ENCODE peak calls at places on chromosome 7, in five cellular contexts. D, B, Z, E and Q are unnamed samples.

GRCh38 chr7:25823571-25823970 is 328.4 kb upstream of the NFE2L3 start:
- DNase-seq in D (no peak), B (no peak), Z (no peak), E (no peak), Q (peak; percentile 75)

GRCh38 chr7:95046494-95047240 is 139.3 kb downstream of the PPP1R9A start:
- DNase-seq in D (no peak), B (no peak), Z (peak; percentile 61), E (no peak), Q (no peak)

GRCh38 chr7:106155027-106155426 is 42.9 kb upstream of the SYPL1 start:
- DNase-seq in D (no peak), B (no peak), Z (no peak), E (no peak), Q (no peak)

GRCh38 chr7:95102662-95103061 is 195.3 kb downstream of the PPP1R9A start:
- DNase-seq in D (no peak), B (peak; percentile 87), Z (no peak), E (no peak), Q (no peak)

GRCh38 chr7:91266067-91266930 is 2.1 kb downstream of the FZD1 start:
- DNase-seq in D (no peak), B (no peak), Z (peak; percentile 50), E (peak; percentile 32), Q (no peak)

GRCh38 chr7:132646064-132646463 is 69.8 kb upstream of the PLXNA4 start:
- DNase-seq in D (no peak), B (no peak), Z (no peak), E (no peak), Q (no peak)

GRCh38 chr7:51233375-51233774 is 83.2 kb downstream of the COBL start:
- DNase-seq in D (no peak), B (no peak), Z (peak; percentile 53), E (no peak), Q (no peak)

GRCh38 chr7:105782391-105783063 is 93.9 kb downstream of the ATXN7L1 start:
- DNase-seq in D (no peak), B (peak; percentile 96), Z (no peak), E (no peak), Q (no peak)

GRCh38 chr7:105219771-105220160 is 169.0 kb downstream of the SRPK2 start:
- DNase-seq in D (no peak), B (peak; percentile 93), Z (no peak), E (no peak), Q (no peak)

GRCh38 chr7:90771281-90771680 is 175.2 kb downstream of the CDK14 start:
- DNase-seq in D (no peak), B (no peak), Z (no peak), E (no peak), Q (no peak)

GRCh38 chr7:16421333-16422099 is at the start of gene CRPPA:
- DNase-seq in D (no peak), B (no peak), Z (peak; percentile 68), E (peak; percentile 55), Q (no peak)

GRCh38 chr7:87152897-87153641 is 816 bp downstream of the DMTF1 start:
- DNase-seq in D (no peak), B (peak; percentile 11), Z (peak; percentile 49), E (peak; percentile 53), Q (peak; percentile 39)

GRCh38 chr7:981793-982510 is 1.0 kb upstream of the CYP2W1 start:
- DNase-seq in D (no peak), B (no peak), Z (no peak), E (no peak), Q (no peak)

GRCh38 chr7:123460616-123461015 is 73.8 kb downstream of the IQUB start:
- DNase-seq in D (no peak), B (peak; percentile 46), Z (no peak), E (peak; percentile 38), Q (no peak)

GRCh38 chr7:76292206-76292573 is 10.3 kb upstream of the HSPB1 start:
- DNase-seq in D (no peak), B (no peak), Z (no peak), E (no peak), Q (no peak)

GRCh38 chr7:22647451-22648257 is 79.3 kb upstream of the IL6 start:
- DNase-seq in D (no peak), B (peak; percentile 53), Z (no peak), E (no peak), Q (no peak)

GRCh38 chr7:44473295-44473694 is 17.2 kb downstream of the NUDCD3 start:
- DNase-seq in D (no peak), B (peak; percentile 74), Z (no peak), E (peak; percentile 44), Q (no peak)

GRCh38 chr7:47783456-47784240 is 164.6 kb downstream of the PKD1L1 start:
- DNase-seq in D (peak; percentile 77), B (peak; percentile 93), Z (no peak), E (peak; percentile 71), Q (no peak)

GRCh38 chr7:128027485-128027980 is 3.7 kb downstream of the LRRC4 start:
- DNase-seq in D (no peak), B (peak; percentile 55), Z (peak; percentile 82), E (peak; percentile 64), Q (no peak)

GRCh38 chr7:38187794-38188472 is 9.9 kb downstream of the STARD3NL start:
- DNase-seq in D (no peak), B (no peak), Z (peak; percentile 11), E (no peak), Q (peak; percentile 5)

GRCh38 chr7:105612806-105613205 is 31.5 kb upstream of the EFCAB10 start:
- DNase-seq in D (no peak), B (no peak), Z (no peak), E (no peak), Q (no peak)

GRCh38 chr7:82481499-82482097 is 38.0 kb upstream of the CACNA2D1 start:
- DNase-seq in D (peak; percentile 12), B (peak; percentile 43), Z (peak; percentile 3), E (peak; percentile 9), Q (peak; percentile 13)

GRCh38 chr7:76394962-76395361 is 14.5 kb downstream of the SSC4D start:
- DNase-seq in D (no peak), B (no peak), Z (no peak), E (no peak), Q (no peak)

GRCh38 chr7:144730224-144730623 is 105.6 kb downstream of the TPK1 start:
- DNase-seq in D (no peak), B (no peak), Z (no peak), E (no peak), Q (no peak)

GRCh38 chr7:112112822-112113255 is 93.4 kb downstream of the DOCK4 start:
- DNase-seq in D (no peak), B (no peak), Z (no peak), E (no peak), Q (no peak)

GRCh38 chr7:130145424-130146106 is 59.6 kb downstream of the TMEM209 start:
- DNase-seq in D (no peak), B (no peak), Z (no peak), E (no peak), Q (peak; percentile 11)

GRCh38 chr7:143316492-143316891 is 581 bp downstream of the CLCN1 start:
- DNase-seq in D (no peak), B (no peak), Z (no peak), E (no peak), Q (no peak)

GRCh38 chr7:33799766-33800165 is 105.6 kb upstream of the BMPER start:
- DNase-seq in D (no peak), B (no peak), Z (no peak), E (no peak), Q (no peak)

GRCh38 chr7:101216001-101216859 is 1.2 kb downstream of the PLOD3 start:
- DNase-seq in D (no peak), B (peak; percentile 11), Z (no peak), E (no peak), Q (no peak)

GRCh38 chr7:142638581-142638980 is 110.7 kb upstream of the PRSS1 start:
- DNase-seq in D (no peak), B (no peak), Z (no peak), E (no peak), Q (no peak)

GRCh38 chr7:151398446-151399304 is 11.2 kb downstream of the WDR86 start:
- DNase-seq in D (no peak), B (no peak), Z (no peak), E (no peak), Q (no peak)

GRCh38 chr7:51316666-51317581 is at the start of gene COBL:
- DNase-seq in D (no peak), B (peak; percentile 29), Z (peak; percentile 72), E (peak; percentile 86), Q (no peak)

GRCh38 chr7:115056019-115056418 is 134.1 kb downstream of the MDFIC start:
- DNase-seq in D (no peak), B (no peak), Z (no peak), E (no peak), Q (no peak)

GRCh38 chr7:92527300-92528187 is 776 bp downstream of the PEX1 start:
- DNase-seq in D (peak; percentile 37), B (peak; percentile 66), Z (peak; percentile 80), E (peak; percentile 70), Q (peak; percentile 83)

GRCh38 chr7:116353614-116354013 is 143.3 kb downstream of the TES start:
- DNase-seq in D (no peak), B (no peak), Z (no peak), E (peak; percentile 52), Q (no peak)
- TF ChIP-seq EZH2phosphoT487 in D (no peak), B (no peak), Z (no peak), E (no peak), Q (no peak)

GRCh38 chr7:69786707-69787395 is 188.6 kb downstream of the AUTS2 start:
- DNase-seq in D (no peak), B (no peak), Z (no peak), E (no peak), Q (no peak)
- TF ChIP-seq EZH2phosphoT487 in D (no peak), B (no peak), Z (no peak), E (no peak), Q (no peak)

DNA sequence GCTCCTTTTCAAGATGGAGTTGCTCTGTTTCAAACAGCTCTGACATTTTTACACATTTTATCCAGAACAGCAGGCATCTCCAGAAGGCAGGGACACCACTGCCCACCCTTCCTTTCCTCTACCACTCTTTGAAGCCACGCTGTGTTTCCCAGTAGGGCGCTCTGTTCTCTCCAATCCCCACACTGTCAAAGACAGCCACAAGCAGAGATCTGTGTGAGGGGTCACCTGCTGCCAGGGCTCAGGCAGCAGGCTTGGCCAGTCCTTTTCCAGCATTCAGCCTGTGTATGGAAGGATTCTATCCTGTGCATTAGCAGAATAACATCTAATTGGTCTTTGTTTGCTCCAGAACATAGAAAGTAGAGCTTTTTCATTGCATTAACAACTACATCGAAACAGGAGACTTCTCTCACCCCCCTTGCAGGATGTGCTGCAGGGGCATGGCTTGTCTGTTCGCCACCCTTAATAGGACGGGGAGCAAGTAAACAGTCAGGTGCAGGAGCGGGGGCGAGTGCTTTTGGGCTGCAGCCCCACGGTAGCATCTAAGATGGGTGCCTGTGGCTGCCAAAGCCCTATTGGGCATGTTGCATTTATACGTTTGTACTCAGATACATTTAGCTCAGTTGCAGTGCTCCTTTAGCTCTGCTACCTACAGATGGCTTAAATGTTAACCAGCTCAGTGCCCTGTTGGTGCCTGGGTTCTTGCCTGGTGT is 326.1 kb downstream of the GALNT17 start:
- DNase-seq in D (no peak), B (no peak), Z (peak; percentile 23), E (no peak), Q (no peak)
- TF ChIP-seq EZH2phosphoT487 in D (no peak), B (no peak), Z (no peak), E (no peak), Q (no peak)

DNA sequence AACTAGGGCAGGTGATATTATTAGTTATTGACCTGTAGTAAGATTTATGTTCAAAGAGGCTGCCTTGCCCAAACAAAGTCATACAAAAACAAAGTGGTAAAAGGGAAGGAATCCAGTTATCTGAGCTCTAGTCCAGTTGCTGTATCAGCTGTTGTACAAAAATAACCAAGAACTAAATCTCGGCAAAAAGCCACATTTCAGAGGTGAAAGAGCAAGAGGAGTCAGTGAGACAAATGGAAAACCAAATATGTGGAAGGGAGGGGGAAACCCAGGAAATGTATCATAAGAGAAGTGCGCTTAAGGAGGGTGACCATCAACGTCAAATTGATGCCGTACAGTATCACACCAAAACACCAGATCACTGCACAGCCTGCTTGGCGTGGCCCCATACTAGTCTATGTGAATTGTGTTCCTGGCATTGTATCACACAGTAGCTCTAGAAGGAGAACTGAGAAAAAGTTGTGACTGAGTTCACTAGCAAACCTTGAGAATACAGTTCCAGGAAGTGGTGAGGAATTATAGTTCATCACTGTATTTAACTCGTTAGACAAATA is 6.4 kb downstream of the AGBL3 start:
- DNase-seq in D (no peak), B (no peak), Z (no peak), E (peak; percentile 14), Q (no peak)
- TF ChIP-seq EZH2phosphoT487 in D (no peak), B (no peak), Z (no peak), E (no peak), Q (no peak)